ENCODE peak calls at places on chromosomes 16 and 17, in eight cellular contexts. G, U, H, E, D, T, O and A are unnamed samples.

GRCh38 chr16:89292443-89293078 is 75.1 kb downstream of the ZNF778 start:
- DNase-seq in O (no peak), G (no peak), T (no peak), H (no peak), U (no peak), E (peak), D (no peak), A (no peak)

GRCh38 chr17:57988301-57989010 is 402 bp upstream of the VEZF1 start:
- DNase-seq in T (no peak), U (peak), G (peak), D (no peak), O (peak), E (peak), H (peak), A (peak)

GRCh38 chr17:4304417-4305027 is 40.7 kb upstream of the ANKFY1 start:
- DNase-seq in T (peak), D (peak), G (peak), U (peak), O (peak), E (no peak), H (peak), A (no peak)

GRCh38 chr16:22302776-22303363 is 5.7 kb downstream of the POLR3E start:
- DNase-seq in T (no peak), H (no peak), G (no peak), D (no peak), U (no peak), O (no peak), E (no peak), A (no peak)

GRCh38 chr16:31253642-31254045 is 6.1 kb upstream of the ITGAM start:
- DNase-seq in U (no peak), D (no peak), O (no peak), G (no peak), H (no peak), T (no peak), E (peak), A (peak)

GRCh38 chr17:2235792-2236365 is 67.7 kb downstream of the SMG6 start:
- DNase-seq in E (no peak), T (no peak), G (no peak), U (no peak), D (no peak), O (no peak), H (no peak), A (no peak)

GRCh38 chr17:78993981-78994671 is 14.4 kb upstream of the LGALS3BP start:
- DNase-seq in G (no peak), H (no peak), E (peak), D (no peak), O (peak), U (no peak), T (no peak), A (peak)

GRCh38 chr16:63057342-63057741 is 1021.1 kb upstream of the CDH8 start:
- DNase-seq in T (no peak), H (no peak), E (no peak), O (no peak), D (no peak), G (no peak), U (no peak), A (no peak)

GRCh38 chr17:81523139-81524062 is 4.8 kb upstream of the FSCN2 start:
- DNase-seq in G (peak), E (peak), D (no peak), T (no peak), H (peak), U (peak), O (peak), A (peak)

GRCh38 chr17:10295728-10296343 is 77.0 kb downstream of the MYH13 start:
- DNase-seq in E (no peak), O (peak), T (peak), H (peak), U (peak), D (no peak), G (peak), A (no peak)